ENCODE peak calls at places on chromosomes 7 and 10, in seven cellular contexts. V, E, L, Q, B, I and P are unnamed samples.

GRCh38 chr10:125000366-125001312 is 58.7 kb downstream of the ZRANB1 start:
- DNase-seq in V (no peak), E (no peak), I (no peak), B (no peak), L (no peak), Q (no peak), P (peak)

GRCh38 chr10:65891073-65891981 is 1034.5 kb upstream of the LRRTM3 start:
- DNase-seq in B (no peak), I (peak), V (no peak), L (no peak), E (no peak), Q (no peak), P (peak)

GRCh38 chr7:69403169-69403568 is 195.1 kb upstream of the AUTS2 start:
- DNase-seq in V (peak), I (peak), Q (no peak), B (no peak), E (no peak), L (no peak), P (no peak)

GRCh38 chr7:101370836-101371235 is 8.2 kb downstream of the COL26A1 start:
- DNase-seq in I (no peak), B (no peak), Q (no peak), L (no peak), E (no peak), V (no peak), P (no peak)

GRCh38 chr10:80192553-80192952 is 12.8 kb downstream of the ANXA11 start:
- DNase-seq in L (no peak), Q (no peak), V (no peak), B (no peak), E (no peak), I (no peak), P (no peak)

GRCh38 chr7:116674508-116675173 is 2.6 kb downstream of the MET start:
- DNase-seq in E (no peak), B (no peak), L (peak), Q (peak), V (no peak), I (no peak), P (peak)

GRCh38 chr7:100764841-100765240 is 31.4 kb downstream of the ZAN start:
- DNase-seq in B (no peak), L (no peak), V (no peak), Q (no peak), E (no peak), I (no peak), P (peak)

GRCh38 chr10:44962870-44963738 is 3.5 kb downstream of the RASSF4 start:
- DNase-seq in Q (no peak), B (no peak), V (peak), E (no peak), I (no peak), L (no peak), P (no peak)